ENCODE peak calls at places on chromosomes 16 and 17, in eight cellular contexts. One of them, this sample, is unnamed.

GRCh38 chr17:81828656-81829055 is 4.4 kb downstream of the MCRIP1 start:
- DNase-seq in GM23338: no peak
- DNase-seq in HCT116: no peak
- DNase-seq in SK-N-SH: no peak
- DNase-seq in HepG2: no peak
- DNase-seq in GM12878: no peak
- DNase-seq in HL-60: no peak
- DNase-seq in K562: no peak
- DNase-seq in this sample: no peak

GRCh38 chr16:74035816-74036215 is 260.8 kb upstream of the PSMD7 start:
- DNase-seq in GM12878: no peak
- DNase-seq in SK-N-SH: peak; percentile 62
- DNase-seq in K562: peak; percentile 19
- DNase-seq in HepG2: peak; percentile 12
- DNase-seq in HL-60: peak; percentile 23
- DNase-seq in GM23338: peak; percentile 49
- DNase-seq in HCT116: peak; percentile 7
- DNase-seq in this sample: peak; percentile 25

GRCh38 chr16:35431829-35432663 is 1972.6 kb downstream of the TP53TG3F start:
- DNase-seq in GM23338: peak; percentile 25
- DNase-seq in SK-N-SH: peak; percentile 71
- DNase-seq in HL-60: no peak
- DNase-seq in HepG2: no peak
- DNase-seq in HCT116: no peak
- DNase-seq in GM12878: no peak
- DNase-seq in K562: peak; percentile 46
- DNase-seq in this sample: peak; percentile 8

GRCh38 chr16:3771513-3771912 is 54.2 kb upstream of the TRAP1 start:
- DNase-seq in HL-60: no peak
- DNase-seq in HepG2: no peak
- DNase-seq in GM23338: no peak
- DNase-seq in GM12878: no peak
- DNase-seq in K562: no peak
- DNase-seq in HCT116: no peak
- DNase-seq in SK-N-SH: no peak
- DNase-seq in this sample: peak; percentile 40

GRCh38 chr17:56754523-56755208 is 79.1 kb downstream of the C17orf67 start:
- DNase-seq in GM23338: peak; percentile 33
- DNase-seq in SK-N-SH: peak; percentile 60
- DNase-seq in HCT116: no peak
- DNase-seq in GM12878: no peak
- DNase-seq in HL-60: no peak
- DNase-seq in HepG2: peak; percentile 83
- DNase-seq in K562: no peak
- DNase-seq in this sample: peak; percentile 53

GRCh38 chr17:19770985-19771710 is 23.1 kb upstream of the ALDH3A1 start:
- DNase-seq in HL-60: no peak
- DNase-seq in GM12878: no peak
- DNase-seq in HepG2: no peak
- DNase-seq in SK-N-SH: no peak
- DNase-seq in HCT116: no peak
- DNase-seq in GM23338: no peak
- DNase-seq in K562: no peak
- DNase-seq in this sample: no peak

GRCh38 chr16:1413684-1414531 is 596 bp downstream of the UNKL start:
- DNase-seq in HCT116: peak; percentile 52
- DNase-seq in SK-N-SH: peak; percentile 89
- DNase-seq in GM23338: peak; percentile 84
- DNase-seq in HepG2: no peak
- DNase-seq in GM12878: peak; percentile 8
- DNase-seq in K562: peak; percentile 80
- DNase-seq in HL-60: peak; percentile 78
- DNase-seq in this sample: peak; percentile 61

GRCh38 chr17:82603981-82604448 is 44.2 kb downstream of the WDR45B start:
- DNase-seq in HepG2: no peak
- DNase-seq in GM12878: no peak
- DNase-seq in GM23338: no peak
- DNase-seq in SK-N-SH: peak; percentile 37
- DNase-seq in K562: peak; percentile 56
- DNase-seq in HL-60: peak; percentile 82
- DNase-seq in HCT116: no peak
- DNase-seq in this sample: no peak

GRCh38 chr16:47732122-47732805 is 271.1 kb downstream of the PHKB start:
- DNase-seq in K562: no peak
- DNase-seq in GM23338: peak; percentile 2
- DNase-seq in SK-N-SH: no peak
- DNase-seq in HCT116: peak; percentile 42
- DNase-seq in GM12878: no peak
- DNase-seq in HepG2: no peak
- DNase-seq in HL-60: peak; percentile 51
- DNase-seq in this sample: peak; percentile 28

GRCh38 chr17:83185023-83186002 is 105.9 kb downstream of the METRNL start:
- DNase-seq in HCT116: no peak
- DNase-seq in HL-60: no peak
- DNase-seq in HepG2: no peak
- DNase-seq in GM23338: no peak
- DNase-seq in K562: no peak
- DNase-seq in GM12878: no peak
- DNase-seq in SK-N-SH: no peak
- DNase-seq in this sample: no peak

GRCh38 chr17:82175166-82175565 is 37.5 kb downstream of the CCDC57 start:
- DNase-seq in HL-60: no peak
- DNase-seq in HepG2: no peak
- DNase-seq in GM23338: no peak
- DNase-seq in K562: no peak
- DNase-seq in HCT116: no peak
- DNase-seq in GM12878: no peak
- DNase-seq in SK-N-SH: peak; percentile 16
- DNase-seq in this sample: no peak

GRCh38 chr16:8530756-8531155 is 59.6 kb downstream of the TMEM114 start:
- DNase-seq in GM23338: no peak
- DNase-seq in HCT116: no peak
- DNase-seq in K562: no peak
- DNase-seq in GM12878: no peak
- DNase-seq in SK-N-SH: no peak
- DNase-seq in HL-60: no peak
- DNase-seq in HepG2: no peak
- DNase-seq in this sample: no peak

GRCh38 chr17:35540589-35541404 is 3.3 kb upstream of the SLFN12L start:
- DNase-seq in HL-60: no peak
- DNase-seq in GM12878: no peak
- DNase-seq in SK-N-SH: no peak
- DNase-seq in K562: peak; percentile 39
- DNase-seq in HCT116: no peak
- DNase-seq in GM23338: no peak
- DNase-seq in HepG2: no peak
- DNase-seq in this sample: no peak

GRCh38 chr16:3021449-3022207 is 1.5 kb downstream of the TNFRSF12A start:
- DNase-seq in GM12878: no peak
- DNase-seq in HCT116: peak; percentile 82
- DNase-seq in GM23338: peak; percentile 97
- DNase-seq in SK-N-SH: peak; percentile 86
- DNase-seq in HepG2: peak; percentile 68
- DNase-seq in HL-60: peak; percentile 71
- DNase-seq in K562: peak; percentile 84
- DNase-seq in this sample: peak; percentile 72

GRCh38 chr16:58217341-58217925 is 19.5 kb upstream of the CSNK2A2 start:
- DNase-seq in GM12878: no peak
- DNase-seq in K562: no peak
- DNase-seq in SK-N-SH: no peak
- DNase-seq in HepG2: no peak
- DNase-seq in GM23338: no peak
- DNase-seq in HL-60: no peak
- DNase-seq in HCT116: no peak
- DNase-seq in this sample: no peak

DNA sequence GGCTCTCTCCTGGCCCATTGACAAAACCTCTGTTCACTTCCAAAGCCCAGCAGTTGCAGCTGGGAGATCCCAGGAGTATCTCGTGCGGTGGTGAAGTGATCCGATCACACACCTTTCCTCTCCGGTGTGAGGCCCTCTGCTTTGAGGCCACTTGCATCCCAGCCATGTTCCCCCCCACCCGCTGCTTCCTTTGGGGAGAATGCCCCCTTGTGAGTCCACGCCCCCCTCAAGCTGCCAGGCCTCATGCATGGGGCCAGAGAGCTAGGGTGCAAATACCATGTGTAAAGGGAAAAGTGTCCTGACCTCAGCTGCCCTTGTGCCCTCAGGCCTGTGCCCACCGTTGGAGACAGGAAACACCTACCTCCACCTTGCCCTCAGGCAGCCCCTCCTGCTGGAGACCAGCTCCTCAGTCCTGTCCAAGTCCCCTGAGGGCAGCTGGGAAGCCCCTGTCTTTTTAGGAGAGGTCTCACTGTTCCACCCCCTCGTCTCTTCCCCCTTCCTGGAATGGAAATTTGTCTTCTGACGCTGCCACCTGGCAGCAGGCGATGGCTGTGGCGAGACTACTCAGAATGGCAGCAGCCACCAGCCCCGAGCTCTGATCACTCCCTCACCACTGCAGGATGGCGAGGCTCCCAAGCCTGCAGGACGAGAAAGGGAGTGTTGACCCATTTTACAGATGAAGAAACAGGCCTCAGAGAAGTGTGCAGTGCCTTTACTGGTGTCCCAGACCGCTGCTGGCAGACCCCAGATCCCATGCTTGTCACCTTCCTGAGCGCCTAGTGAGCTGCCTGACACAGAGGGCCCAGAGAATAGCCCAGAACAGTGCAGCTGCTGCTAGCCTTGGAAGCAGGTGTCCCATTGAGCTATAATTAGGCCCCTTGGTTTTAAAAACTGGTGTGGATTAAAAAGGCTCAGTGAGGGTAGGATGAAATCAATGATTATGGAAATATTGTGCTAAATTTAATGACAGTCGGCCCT is 120.6 kb upstream of the CACNG5 start:
- DNase-seq in HCT116: no peak
- DNase-seq in K562: no peak
- DNase-seq in GM23338: no peak
- DNase-seq in HepG2: no peak
- DNase-seq in SK-N-SH: no peak
- DNase-seq in GM12878: no peak
- DNase-seq in HL-60: no peak
- DNase-seq in this sample: no peak
- TF ChIP-seq REST in HCT116: no peak
- TF ChIP-seq REST in K562: no peak
- TF ChIP-seq REST in GM23338: no peak
- TF ChIP-seq REST in HepG2: no peak
- TF ChIP-seq REST in SK-N-SH: no peak
- TF ChIP-seq REST in GM12878: no peak
- TF ChIP-seq REST in HL-60: no peak
- TF ChIP-seq REST in this sample: no peak

DNA sequence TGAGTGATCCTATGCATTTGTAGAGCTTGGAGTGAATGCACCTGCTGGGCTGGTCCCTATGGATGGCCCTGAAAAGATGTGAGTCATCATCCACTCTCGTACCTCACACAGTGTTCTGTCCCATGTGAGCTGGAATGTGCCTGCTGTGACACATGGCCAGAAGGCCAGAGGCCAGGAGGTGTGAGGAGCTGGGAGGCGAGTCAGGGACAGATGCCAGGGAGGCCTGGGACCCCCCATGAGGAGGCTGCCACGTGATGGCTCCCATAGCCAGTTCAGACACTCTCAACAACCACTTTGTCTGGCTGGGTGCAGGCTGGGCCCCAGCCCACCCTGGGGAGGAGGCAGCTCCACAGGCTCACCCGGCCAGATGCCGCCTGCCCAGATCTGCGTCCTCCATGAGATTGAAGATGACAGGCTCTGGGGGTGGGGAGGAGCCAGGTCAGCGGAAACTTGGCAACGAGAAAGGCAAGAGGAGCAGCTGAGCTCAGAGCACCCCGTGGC is 168.8 kb downstream of the C16orf78 start:
- DNase-seq in GM12878: no peak
- DNase-seq in HCT116: no peak
- DNase-seq in HL-60: no peak
- DNase-seq in HepG2: no peak
- DNase-seq in SK-N-SH: peak; percentile 66
- DNase-seq in GM23338: no peak
- DNase-seq in K562: no peak
- DNase-seq in this sample: no peak
- TF ChIP-seq REST in GM12878: no peak
- TF ChIP-seq REST in HCT116: no peak
- TF ChIP-seq REST in HL-60: no peak
- TF ChIP-seq REST in HepG2: no peak
- TF ChIP-seq REST in SK-N-SH: no peak
- TF ChIP-seq REST in GM23338: no peak
- TF ChIP-seq REST in K562: no peak
- TF ChIP-seq REST in this sample: no peak

GRCh38 chr16:5603836-5604235 is 506.2 kb upstream of the EEF2KMT start:
- DNase-seq in HCT116: no peak
- DNase-seq in SK-N-SH: no peak
- DNase-seq in HepG2: no peak
- DNase-seq in GM12878: no peak
- DNase-seq in HL-60: no peak
- DNase-seq in GM23338: no peak
- DNase-seq in K562: no peak
- DNase-seq in this sample: no peak

GRCh38 chr16:5604770-5605169 is 507.2 kb upstream of the EEF2KMT start:
- DNase-seq in HepG2: peak; percentile 23
- DNase-seq in GM12878: no peak
- DNase-seq in GM23338: peak; percentile 46
- DNase-seq in SK-N-SH: peak; percentile 53
- DNase-seq in HCT116: peak; percentile 8
- DNase-seq in K562: peak; percentile 36
- DNase-seq in HL-60: no peak
- DNase-seq in this sample: peak; percentile 53

GRCh38 chr16:5605404-5605803 is 507.8 kb upstream of the EEF2KMT start:
- DNase-seq in HCT116: no peak
- DNase-seq in SK-N-SH: no peak
- DNase-seq in GM23338: no peak
- DNase-seq in HepG2: no peak
- DNase-seq in HL-60: no peak
- DNase-seq in K562: no peak
- DNase-seq in GM12878: no peak
- DNase-seq in this sample: no peak

GRCh38 chr16:5607169-5607568 is 509.6 kb upstream of the EEF2KMT start:
- DNase-seq in K562: no peak
- DNase-seq in HL-60: no peak
- DNase-seq in GM23338: no peak
- DNase-seq in SK-N-SH: peak; percentile 68
- DNase-seq in GM12878: no peak
- DNase-seq in HCT116: no peak
- DNase-seq in HepG2: no peak
- DNase-seq in this sample: no peak
- TF ChIP-seq REST in K562: no peak
- TF ChIP-seq REST in HL-60: no peak
- TF ChIP-seq REST in GM23338: no peak
- TF ChIP-seq REST in SK-N-SH: no peak
- TF ChIP-seq REST in GM12878: no peak
- TF ChIP-seq REST in HCT116: no peak
- TF ChIP-seq REST in HepG2: no peak
- TF ChIP-seq REST in this sample: no peak

DNA sequence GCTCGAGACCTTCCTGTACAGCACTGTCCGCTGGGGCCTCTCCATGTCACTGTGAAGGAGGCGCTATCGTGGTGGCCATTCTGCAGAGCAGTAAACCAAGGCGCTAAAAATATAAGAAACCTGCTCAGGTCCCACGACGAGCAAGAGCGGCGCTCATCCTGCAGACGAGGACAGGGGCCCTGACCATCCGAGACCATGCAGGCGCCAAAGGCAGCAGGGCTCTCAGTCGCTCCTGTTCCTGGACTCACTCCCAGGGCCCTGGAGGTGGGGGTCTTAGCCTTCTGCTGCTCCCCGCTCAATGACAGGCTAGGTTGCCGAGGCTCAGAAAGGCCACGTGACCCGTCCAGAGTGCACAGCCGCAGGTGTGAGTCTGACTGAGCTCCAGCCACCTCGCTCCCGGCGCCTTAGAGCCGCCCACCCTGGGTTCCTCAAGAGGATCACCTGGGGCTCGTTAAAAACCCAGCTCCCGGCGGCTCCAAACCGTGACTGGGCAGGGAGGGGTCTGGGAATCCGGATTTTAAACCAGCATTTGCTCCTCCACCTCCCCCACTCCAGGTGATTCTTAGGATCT is 503 bp upstream of the ATP2C2 start:
- DNase-seq in K562: no peak
- DNase-seq in HCT116: no peak
- DNase-seq in HL-60: no peak
- DNase-seq in GM23338: peak; percentile 72
- DNase-seq in HepG2: no peak
- DNase-seq in SK-N-SH: no peak
- DNase-seq in GM12878: no peak
- DNase-seq in this sample: no peak
- TF ChIP-seq REST in K562: no peak
- TF ChIP-seq REST in HCT116: no peak
- TF ChIP-seq REST in HL-60: no peak
- TF ChIP-seq REST in GM23338: no peak
- TF ChIP-seq REST in HepG2: no peak
- TF ChIP-seq REST in SK-N-SH: no peak
- TF ChIP-seq REST in GM12878: no peak
- TF ChIP-seq REST in this sample: no peak

This sample was measured in A549.